ENCODE peak calls at places on chromosome 21, in four cellular contexts. U is vagina; T is tibial artery; S is activated CD4-positive, alpha-beta T cell treated with anti-CD3 and anti-CD28 coated beads, Interleukin-2, amount 50 U/mL, for 1 hour. F is an unnamed sample.

GRCh38 chr21:42118121-42118795 is 47.1 kb downstream of the UMODL1 start:
- DNase-seq in U (no peak), T (no peak), S (no peak), F (no peak)

GRCh38 chr21:45319461-45320211 is 31.9 kb upstream of the POFUT2 start:
- DNase-seq in U (no peak), T (peak; percentile 95), S (no peak), F (no peak)

GRCh38 chr21:43645414-43645891 is 13.8 kb downstream of the HSF2BP start:
- DNase-seq in U (no peak), T (peak; percentile 82), S (no peak), F (peak; percentile 11)

GRCh38 chr21:32248616-32249550 is 30.0 kb downstream of the MIS18A start:
- DNase-seq in U (no peak), T (no peak), S (no peak), F (peak; percentile 3)

GRCh38 chr21:32886339-32886738 is 114.8 kb upstream of the PAXBP1 start:
- DNase-seq in U (no peak), T (no peak), S (peak; percentile 17), F (no peak)

GRCh38 chr21:42387843-42388242 is 8.0 kb downstream of the TMPRSS3 start:
- DNase-seq in U (no peak), T (no peak), S (no peak), F (no peak)

GRCh38 chr21:31938330-31939301 is 65.8 kb downstream of the HUNK start:
- DNase-seq in U (no peak), T (no peak), S (no peak), F (no peak)

GRCh38 chr21:30227633-30228404 is 11.9 kb upstream of the CLDN8 start:
- DNase-seq in U (peak; percentile 90), T (no peak), S (no peak), F (no peak)

GRCh38 chr21:28473530-28474225 is 519.0 kb downstream of the LTN1 start:
- DNase-seq in U (no peak), T (no peak), S (no peak), F (no peak)

GRCh38 chr21:31213787-31214186 is 130.3 kb downstream of the TIAM1 start:
- DNase-seq in U (no peak), T (no peak), S (no peak), F (no peak)

GRCh38 chr21:46172863-46173528 is 11.3 kb downstream of the SPATC1L start:
- DNase-seq in U (peak; percentile 72), T (peak; percentile 53), S (no peak), F (no peak)

GRCh38 chr21:36780861-36781260 is 81.9 kb downstream of the SIM2 start:
- DNase-seq in U (no peak), T (no peak), S (no peak), F (no peak)

GRCh38 chr21:43880111-43880985 is 15.3 kb downstream of the AGPAT3 start:
- DNase-seq in U (no peak), T (peak; percentile 53), S (no peak), F (no peak)

GRCh38 chr21:42847726-42848125 is 31.6 kb downstream of the WDR4 start:
- DNase-seq in U (no peak), T (peak; percentile 19), S (no peak), F (no peak)

GRCh38 chr21:44304846-44305245 is 5.0 kb downstream of the PFKL start:
- DNase-seq in U (no peak), T (no peak), S (peak; percentile 50), F (no peak)

GRCh38 chr21:31560479-31560878 is 99.0 kb upstream of the SOD1 start:
- DNase-seq in U (no peak), T (no peak), S (no peak), F (no peak)

GRCh38 chr21:45255381-45256020 is 32.2 kb downstream of the POFUT2 start:
- DNase-seq in U (peak; percentile 71), T (no peak), S (no peak), F (no peak)

F was measured in NCI-H1436 treated with DMSO at 0.1 percent for 48 hours.